ENCODE peak calls at places on chromosome 1, in ten cellular contexts. W, G, X, V, I, U, T, M, F and J are unnamed samples.

GRCh38 chr1:151542710-151543129 is 2.6 kb downstream of the TUFT1 start:
- DNase-seq in W (no peak), G (peak; percentile 77), X (peak; percentile 57), V (no peak), I (peak; percentile 93), U (no peak), T (no peak), M (no peak), F (no peak), J (no peak)

GRCh38 chr1:13748610-13749505 is 48.9 kb downstream of the PRDM2 start:
- DNase-seq in W (peak; percentile 94), G (peak; percentile 65), X (peak; percentile 95), V (peak; percentile 96), I (peak; percentile 96), U (peak; percentile 98), T (peak; percentile 95), M (peak; percentile 97), F (peak; percentile 97), J (peak; percentile 98)

GRCh38 chr1:2611034-2611501 is 21.7 kb downstream of the MMEL1 start:
- DNase-seq in W (no peak), G (no peak), X (peak; percentile 6), V (no peak), I (peak; percentile 3), U (peak; percentile 75), T (no peak), M (no peak), F (no peak), J (peak; percentile 81)

GRCh38 chr1:16145988-16146887 is 9.6 kb downstream of the EPHA2 start:
- DNase-seq in W (no peak), G (peak; percentile 69), X (peak; percentile 91), V (peak; percentile 90), I (peak; percentile 96), U (peak; percentile 98), T (no peak), M (peak; percentile 87), F (no peak), J (peak; percentile 47)

GRCh38 chr1:186442651-186443114 is 18.2 kb downstream of the PDC start:
- DNase-seq in W (no peak), G (no peak), X (peak; percentile 83), V (no peak), I (peak; percentile 83), U (no peak), T (no peak), M (no peak), F (no peak), J (no peak)

GRCh38 chr1:63593303-63593886 is at the start of gene PGM1:
- DNase-seq in W (peak; percentile 74), G (peak; percentile 43), X (peak; percentile 73), V (peak; percentile 69), I (peak; percentile 81), U (peak; percentile 2), T (peak; percentile 67), M (peak; percentile 69), F (peak; percentile 51), J (peak; percentile 81)

GRCh38 chr1:10778640-10779039 is 17.8 kb downstream of the CASZ1 start:
- DNase-seq in W (no peak), G (no peak), X (no peak), V (no peak), I (no peak), U (no peak), T (no peak), M (no peak), F (no peak), J (no peak)

GRCh38 chr1:8754993-8755392 is 62.4 kb downstream of the RERE start:
- DNase-seq in W (peak; percentile 39), G (no peak), X (no peak), V (no peak), I (peak; percentile 26), U (no peak), T (no peak), M (no peak), F (no peak), J (peak; percentile 24)

GRCh38 chr1:228683428-228683827 is 51.9 kb upstream of the RHOU start:
- DNase-seq in W (no peak), G (no peak), X (no peak), V (no peak), I (no peak), U (no peak), T (no peak), M (no peak), F (no peak), J (no peak)

GRCh38 chr1:231026576-231026975 is 13.5 kb downstream of the FAM89A start:
- DNase-seq in W (no peak), G (no peak), X (no peak), V (no peak), I (no peak), U (no peak), T (no peak), M (no peak), F (no peak), J (no peak)

GRCh38 chr1:168628807-168629206 is 52.4 kb downstream of the XCL1 start:
- DNase-seq in W (no peak), G (peak; percentile 95), X (peak; percentile 54), V (no peak), I (peak; percentile 98), U (no peak), T (no peak), M (no peak), F (no peak), J (no peak)